ENCODE peak calls at places on chromosomes 12 and 14, in four cellular contexts. B is AG09319, F is amygdala, A is NCI-H446. M is an unnamed sample.

GRCh38 chr14:21227981-21228380 is 41.3 kb downstream of the HNRNPC start:
- DNase-seq in B (no peak), F (no peak), A (no peak), M (no peak)

GRCh38 chr14:91215381-91215780 is 29.1 kb downstream of the GPR68 start:
- DNase-seq in B (no peak), F (no peak), A (no peak), M (no peak)

GRCh38 chr12:95258146-95258545 is 40.5 kb downstream of the VEZT start:
- DNase-seq in B (no peak), F (no peak), A (no peak), M (no peak)

GRCh38 chr12:98799411-98799810 is 154.3 kb downstream of the APAF1 start:
- DNase-seq in B (no peak), F (no peak), A (no peak), M (no peak)

GRCh38 chr12:1606021-1606622 is 11.7 kb upstream of the FBXL14 start:
- DNase-seq in B (no peak), F (no peak), A (peak), M (peak)

GRCh38 chr12:96233941-96234461 is 39.8 kb downstream of the ELK3 start:
- DNase-seq in B (peak), F (no peak), A (peak), M (no peak)

GRCh38 chr12:124745891-124746570 is 117.6 kb downstream of the SCARB1 start:
- DNase-seq in B (peak), F (no peak), A (peak), M (no peak)

GRCh38 chr14:56333361-56334279 is 215.4 kb downstream of the PELI2 start:
- DNase-seq in B (no peak), F (no peak), A (no peak), M (no peak)

GRCh38 chr12:123089631-123090353 is 61.1 kb downstream of the PITPNM2 start:
- DNase-seq in B (peak), F (no peak), A (no peak), M (no peak)

GRCh38 chr14:103386632-103387329 is 1.6 kb downstream of the MARK3 start:
- DNase-seq in B (no peak), F (no peak), A (no peak), M (no peak)

GRCh38 chr14:28121512-28122297 is 644.9 kb upstream of the FOXG1 start:
- DNase-seq in B (no peak), F (no peak), A (no peak), M (no peak)

GRCh38 chr12:43058616-43059015 is 469.1 kb upstream of the PRICKLE1 start:
- DNase-seq in B (no peak), F (no peak), A (no peak), M (no peak)

GRCh38 chr14:67285876-67286452 is 44.7 kb downstream of the PALS1 start:
- DNase-seq in B (peak), F (no peak), A (peak), M (no peak)

GRCh38 chr12:48786591-48787544 is 2.0 kb downstream of the ADCY6 start:
- DNase-seq in B (no peak), F (no peak), A (no peak), M (no peak)

GRCh38 chr12:6903712-6904111 is 910 bp upstream of the LRRC23 start:
- DNase-seq in B (no peak), F (no peak), A (no peak), M (no peak)

GRCh38 chr12:32039917-32040575 is 66.6 kb upstream of the BICD1 start:
- DNase-seq in B (no peak), F (no peak), A (no peak), M (no peak)

GRCh38 chr12:86675197-86675596 is 419.0 kb upstream of the MGAT4C start:
- DNase-seq in B (no peak), F (no peak), A (no peak), M (no peak)

GRCh38 chr14:104280902-104281767 is 142.7 kb downstream of the KIF26A start:
- DNase-seq in B (no peak), F (no peak), A (no peak), M (no peak)

GRCh38 chr12:89245090-89245489 is 107.2 kb downstream of the DUSP6 start:
- DNase-seq in B (no peak), F (no peak), A (no peak), M (no peak)

GRCh38 chr14:94051115-94051514 is 25.0 kb downstream of the OTUB2 start:
- DNase-seq in B (no peak), F (no peak), A (peak), M (no peak)

GRCh38 chr14:48113713-48114112 is 438.3 kb upstream of the MDGA2 start:
- DNase-seq in B (no peak), F (no peak), A (no peak), M (no peak)

GRCh38 chr14:63308723-63309317 is 9.9 kb downstream of the GPHB5 start:
- DNase-seq in B (no peak), F (no peak), A (no peak), M (no peak)

GRCh38 chr12:31476437-31476836 is 114.5 kb downstream of the DENND5B start:
- DNase-seq in B (no peak), F (no peak), A (no peak), M (no peak)

GRCh38 chr14:103015426-103015825 is 41.9 kb downstream of the CDC42BPB start:
- DNase-seq in B (no peak), F (no peak), A (no peak), M (no peak)

GRCh38 chr12:12804011-12804410 is 9.1 kb upstream of the DDX47 start:
- DNase-seq in B (no peak), F (no peak), A (no peak), M (no peak)

GRCh38 chr12:132413931-132414588 is 75.9 kb upstream of the FBRSL1 start:
- DNase-seq in B (no peak), F (no peak), A (no peak), M (no peak)

GRCh38 chr12:5417500-5417899 is 14.4 kb upstream of the NTF3 start:
- DNase-seq in B (no peak), F (no peak), A (no peak), M (no peak)

GRCh38 chr12:106585237-106585834 is 2.5 kb downstream of the RFX4 start:
- DNase-seq in B (no peak), F (no peak), A (no peak), M (no peak)

GRCh38 chr14:47948981-47949380 is 273.6 kb upstream of the MDGA2 start:
- DNase-seq in B (no peak), F (no peak), A (no peak), M (no peak)

GRCh38 chr14:96363751-96364336 is 518 bp downstream of the GSKIP start:
- DNase-seq in B (no peak), F (no peak), A (no peak), M (peak)

M was measured in GM12864.